ENCODE peak calls at places on chromosomes 12 and 14, in five cellular contexts. One of them, this sample, is unnamed.

GRCh38 chr12:93674386-93674785 is 2.8 kb upstream of the CRADD start:
- DNase-seq in tibial nerve: no peak
- DNase-seq in sigmoid colon: no peak
- DNase-seq in ovary: no peak
- DNase-seq in HepG2: no peak
- DNase-seq in this sample: no peak

GRCh38 chr12:39354955-39355354 is 88.0 kb downstream of the KIF21A start:
- DNase-seq in ovary: no peak
- DNase-seq in HepG2: no peak
- DNase-seq in tibial nerve: no peak
- DNase-seq in sigmoid colon: no peak
- DNase-seq in this sample: no peak

GRCh38 chr12:80781313-80781712 is 64.6 kb downstream of the MYF5 start:
- DNase-seq in HepG2: no peak
- DNase-seq in tibial nerve: no peak
- DNase-seq in sigmoid colon: no peak
- DNase-seq in ovary: no peak
- DNase-seq in this sample: no peak

GRCh38 chr14:71247106-71247505 is 339.8 kb downstream of the PCNX1 start:
- DNase-seq in HepG2: no peak
- DNase-seq in ovary: no peak
- DNase-seq in tibial nerve: no peak
- DNase-seq in sigmoid colon: no peak
- DNase-seq in this sample: no peak

GRCh38 chr14:79418649-79419415 is 792.5 kb downstream of the DIO2 start:
- DNase-seq in ovary: no peak
- DNase-seq in tibial nerve: no peak
- DNase-seq in HepG2: no peak
- DNase-seq in sigmoid colon: no peak
- DNase-seq in this sample: no peak

GRCh38 chr14:60649815-60650381 is 621 bp upstream of the SIX1 start:
- DNase-seq in tibial nerve: no peak
- DNase-seq in ovary: no peak
- DNase-seq in HepG2: no peak
- DNase-seq in sigmoid colon: no peak
- DNase-seq in this sample: no peak

GRCh38 chr14:72850360-72850759 is 43.5 kb downstream of the DPF3 start:
- DNase-seq in ovary: no peak
- DNase-seq in HepG2: peak; percentile 12
- DNase-seq in sigmoid colon: no peak
- DNase-seq in tibial nerve: no peak
- DNase-seq in this sample: no peak

GRCh38 chr14:23057757-23058653 is 685 bp upstream of the CDH24 start:
- DNase-seq in tibial nerve: peak; percentile 82
- DNase-seq in sigmoid colon: peak; percentile 94
- DNase-seq in ovary: peak; percentile 92
- DNase-seq in HepG2: peak; percentile 92
- DNase-seq in this sample: peak; percentile 96

GRCh38 chr14:61147898-61148549 is 133.1 kb downstream of the TMEM30B start:
- DNase-seq in HepG2: peak; percentile 57
- DNase-seq in sigmoid colon: peak; percentile 70
- DNase-seq in ovary: no peak
- DNase-seq in tibial nerve: peak; percentile 39
- DNase-seq in this sample: peak; percentile 90

GRCh38 chr12:70661762-70662161 is 24.5 kb upstream of the PTPRB start:
- DNase-seq in sigmoid colon: no peak
- DNase-seq in ovary: no peak
- DNase-seq in tibial nerve: no peak
- DNase-seq in HepG2: no peak
- DNase-seq in this sample: no peak

GRCh38 chr14:59262717-59263469 is 74.4 kb downstream of the DAAM1 start:
- DNase-seq in tibial nerve: no peak
- DNase-seq in sigmoid colon: no peak
- DNase-seq in ovary: no peak
- DNase-seq in HepG2: peak; percentile 95
- DNase-seq in this sample: no peak

GRCh38 chr12:53173085-53173715 is 7.3 kb upstream of the ZNF740 start:
- DNase-seq in tibial nerve: no peak
- DNase-seq in sigmoid colon: no peak
- DNase-seq in HepG2: no peak
- DNase-seq in ovary: no peak
- DNase-seq in this sample: no peak

GRCh38 chr14:104297313-104297704 is 158.9 kb downstream of the KIF26A start:
- DNase-seq in HepG2: no peak
- DNase-seq in ovary: no peak
- DNase-seq in tibial nerve: no peak
- DNase-seq in sigmoid colon: no peak
- DNase-seq in this sample: no peak

GRCh38 chr12:95634622-95635621 is 83.6 kb upstream of the USP44 start:
- DNase-seq in sigmoid colon: no peak
- DNase-seq in HepG2: peak; percentile 82
- DNase-seq in ovary: no peak
- DNase-seq in tibial nerve: no peak
- DNase-seq in this sample: no peak

GRCh38 chr12:87127272-87127671 is 871.1 kb upstream of the MGAT4C start:
- DNase-seq in ovary: no peak
- DNase-seq in tibial nerve: no peak
- DNase-seq in sigmoid colon: no peak
- DNase-seq in HepG2: no peak
- DNase-seq in this sample: no peak

GRCh38 chr12:34597548-34598351 is 575.5 kb downstream of the ALG10 start:
- DNase-seq in HepG2: no peak
- DNase-seq in ovary: no peak
- DNase-seq in tibial nerve: no peak
- DNase-seq in sigmoid colon: peak; percentile 28
- DNase-seq in this sample: peak; percentile 72

GRCh38 chr12:85823436-85824179 is 12.6 kb downstream of the RASSF9 start:
- DNase-seq in sigmoid colon: no peak
- DNase-seq in HepG2: no peak
- DNase-seq in ovary: no peak
- DNase-seq in tibial nerve: no peak
- DNase-seq in this sample: no peak

GRCh38 chr14:26685401-26685800 is 87.6 kb upstream of the NOVA1 start:
- DNase-seq in ovary: no peak
- DNase-seq in HepG2: no peak
- DNase-seq in sigmoid colon: no peak
- DNase-seq in tibial nerve: no peak
- DNase-seq in this sample: no peak

GRCh38 chr14:105072381-105072861 is 7.2 kb upstream of the GPR132 start:
- DNase-seq in HepG2: no peak
- DNase-seq in tibial nerve: no peak
- DNase-seq in sigmoid colon: no peak
- DNase-seq in ovary: no peak
- DNase-seq in this sample: no peak

GRCh38 chr14:102930138-102930752 is 7.8 kb downstream of the AMN start:
- DNase-seq in ovary: no peak
- DNase-seq in HepG2: no peak
- DNase-seq in tibial nerve: no peak
- DNase-seq in sigmoid colon: no peak
- DNase-seq in this sample: no peak

GRCh38 chr12:21678959-21679358 is 21.3 kb upstream of the LDHB start:
- DNase-seq in HepG2: no peak
- DNase-seq in ovary: no peak
- DNase-seq in sigmoid colon: no peak
- DNase-seq in tibial nerve: no peak
- DNase-seq in this sample: no peak

GRCh38 chr12:98513379-98514318 is 1.7 kb upstream of the TMPO start:
- DNase-seq in sigmoid colon: no peak
- DNase-seq in HepG2: no peak
- DNase-seq in ovary: no peak
- DNase-seq in tibial nerve: no peak
- DNase-seq in this sample: no peak

GRCh38 chr12:2548095-2548494 is 246.7 kb upstream of the FKBP4 start:
- DNase-seq in HepG2: no peak
- DNase-seq in tibial nerve: no peak
- DNase-seq in ovary: no peak
- DNase-seq in sigmoid colon: peak; percentile 56
- DNase-seq in this sample: no peak

GRCh38 chr12:3252416-3252815 is 175.2 kb downstream of the TSPAN9 start:
- DNase-seq in tibial nerve: peak; percentile 92
- DNase-seq in ovary: peak; percentile 92
- DNase-seq in HepG2: no peak
- DNase-seq in sigmoid colon: peak; percentile 98
- DNase-seq in this sample: peak; percentile 95

GRCh38 chr14:72679106-72679505 is 214.8 kb downstream of the DPF3 start:
- DNase-seq in ovary: no peak
- DNase-seq in sigmoid colon: no peak
- DNase-seq in HepG2: no peak
- DNase-seq in tibial nerve: no peak
- DNase-seq in this sample: no peak

GRCh38 chr14:51139221-51139681 is 44.3 kb upstream of the TRIM9 start:
- DNase-seq in ovary: no peak
- DNase-seq in tibial nerve: no peak
- DNase-seq in HepG2: no peak
- DNase-seq in sigmoid colon: no peak
- DNase-seq in this sample: no peak

GRCh38 chr12:12608557-12608957 is 3.1 kb upstream of the CREBL2 start:
- DNase-seq in HepG2: peak; percentile 25
- DNase-seq in sigmoid colon: no peak
- DNase-seq in tibial nerve: no peak
- DNase-seq in ovary: no peak
- DNase-seq in this sample: no peak

GRCh38 chr12:31274520-31275300 is 51.2 kb downstream of the SINHCAF start:
- DNase-seq in HepG2: no peak
- DNase-seq in ovary: no peak
- DNase-seq in sigmoid colon: no peak
- DNase-seq in tibial nerve: no peak
- DNase-seq in this sample: no peak

GRCh38 chr14:96962337-96962736 is 165.2 kb downstream of the VRK1 start:
- DNase-seq in ovary: no peak
- DNase-seq in tibial nerve: no peak
- DNase-seq in sigmoid colon: no peak
- DNase-seq in HepG2: no peak
- DNase-seq in this sample: no peak

GRCh38 chr14:73180385-73180805 is 44.1 kb downstream of the PSEN1 start:
- DNase-seq in ovary: no peak
- DNase-seq in tibial nerve: peak; percentile 51
- DNase-seq in sigmoid colon: no peak
- DNase-seq in HepG2: peak; percentile 27
- DNase-seq in this sample: no peak

GRCh38 chr14:81385824-81386223 is 14.3 kb downstream of the STON2 start:
- DNase-seq in ovary: no peak
- DNase-seq in HepG2: no peak
- DNase-seq in sigmoid colon: no peak
- DNase-seq in tibial nerve: no peak
- DNase-seq in this sample: no peak
- TF ChIP-seq EP300 in ovary: no peak
- TF ChIP-seq EP300 in HepG2: no peak
- TF ChIP-seq EP300 in sigmoid colon: no peak
- TF ChIP-seq EP300 in tibial nerve: no peak
- TF ChIP-seq EP300 in this sample: no peak

GRCh38 chr12:62604373-62604772 is 137.7 kb downstream of the MON2 start:
- DNase-seq in ovary: no peak
- DNase-seq in HepG2: no peak
- DNase-seq in sigmoid colon: no peak
- DNase-seq in tibial nerve: no peak
- DNase-seq in this sample: no peak

GRCh38 chr12:62603811-62604098 is 137.1 kb downstream of the MON2 start:
- DNase-seq in tibial nerve: no peak
- DNase-seq in sigmoid colon: no peak
- DNase-seq in ovary: no peak
- DNase-seq in HepG2: no peak
- DNase-seq in this sample: no peak

GRCh38 chr12:62601765-62602444 is 135.3 kb downstream of the MON2 start:
- DNase-seq in tibial nerve: no peak
- DNase-seq in sigmoid colon: no peak
- DNase-seq in ovary: no peak
- DNase-seq in HepG2: peak; percentile 31
- DNase-seq in this sample: no peak

GRCh38 chr12:62603061-62603810 is 136.6 kb downstream of the MON2 start:
- DNase-seq in sigmoid colon: peak; percentile 91
- DNase-seq in ovary: peak; percentile 90
- DNase-seq in HepG2: peak; percentile 76
- DNase-seq in tibial nerve: peak; percentile 66
- DNase-seq in this sample: peak; percentile 93

GRCh38 chr12:62602445-62603060 is 135.9 kb downstream of the MON2 start:
- DNase-seq in ovary: peak; percentile 89
- DNase-seq in tibial nerve: peak; percentile 84
- DNase-seq in sigmoid colon: peak; percentile 95
- DNase-seq in HepG2: peak; percentile 80
- DNase-seq in this sample: peak; percentile 98
- TF ChIP-seq EP300 in ovary: no peak
- TF ChIP-seq EP300 in tibial nerve: peak; percentile 27
- TF ChIP-seq EP300 in sigmoid colon: no peak
- TF ChIP-seq EP300 in HepG2: no peak
- TF ChIP-seq EP300 in this sample: peak; percentile 51

DNA sequence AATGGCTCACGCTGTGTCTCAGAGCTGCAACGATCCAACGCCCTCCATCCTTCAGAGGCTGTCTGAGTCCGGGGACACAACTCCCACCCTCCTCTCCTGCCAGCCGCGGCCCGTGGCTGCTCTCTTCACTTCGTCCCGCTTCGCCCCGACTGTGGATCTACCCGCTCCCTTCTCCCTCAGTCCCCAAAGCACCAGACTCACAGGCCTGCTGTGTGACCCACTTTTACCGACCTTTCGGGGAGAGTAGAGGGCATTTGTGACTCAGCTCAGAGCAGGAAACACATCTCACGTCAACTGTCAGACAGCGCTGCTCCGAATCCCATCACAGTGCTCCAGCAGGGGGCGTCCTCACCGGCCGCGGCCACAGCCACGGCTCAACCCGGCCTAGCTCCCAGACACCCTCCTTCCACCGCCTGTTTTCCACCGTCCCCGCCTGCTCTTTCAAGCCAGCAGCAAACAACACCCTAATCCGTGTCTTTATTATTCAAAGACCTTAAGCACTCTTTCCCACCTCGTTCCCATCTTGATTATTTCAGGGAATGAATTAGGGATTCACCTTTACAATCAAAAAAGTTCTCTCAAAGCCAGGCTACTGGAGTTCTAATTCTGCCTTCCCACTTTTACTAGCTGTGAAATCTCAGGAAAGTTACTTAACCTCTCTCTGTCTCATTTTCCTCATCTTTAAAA is 5.0 kb upstream of the AQP2 start:
- DNase-seq in tibial nerve: peak; percentile 69
- DNase-seq in HepG2: peak; percentile 37
- DNase-seq in ovary: peak; percentile 86
- DNase-seq in sigmoid colon: peak; percentile 88
- DNase-seq in this sample: peak; percentile 95
- TF ChIP-seq EP300 in tibial nerve: no peak
- TF ChIP-seq EP300 in HepG2: no peak
- TF ChIP-seq EP300 in ovary: no peak
- TF ChIP-seq EP300 in sigmoid colon: no peak
- TF ChIP-seq EP300 in this sample: no peak

GRCh38 chr14:89842852-89843251 is 111.7 kb downstream of the EFCAB11 start:
- DNase-seq in sigmoid colon: no peak
- DNase-seq in tibial nerve: no peak
- DNase-seq in ovary: no peak
- DNase-seq in HepG2: peak; percentile 15
- DNase-seq in this sample: no peak
- TF ChIP-seq EP300 in sigmoid colon: no peak
- TF ChIP-seq EP300 in tibial nerve: no peak
- TF ChIP-seq EP300 in ovary: no peak
- TF ChIP-seq EP300 in HepG2: no peak
- TF ChIP-seq EP300 in this sample: no peak